ENCODE peak calls at places on chromosome 11, in seven cellular contexts. P is fibroblast of mammary gland, A is cardiac fibroblast, J is adipocyte, D is mammary epithelial cell, T is AG09309, L is fibroblast of lung. S is an unnamed sample.

GRCh38 chr11:45102810-45103621 is 43.4 kb upstream of the PRDM11 start:
- DNase-seq in L (peak), P (peak), T (peak), D (peak), J (peak), A (peak), S (peak)

GRCh38 chr11:119181677-119182412 is 3.4 kb upstream of the NHERF4 start:
- DNase-seq in T (no peak), A (no peak), D (no peak), J (no peak), P (no peak), L (no peak), S (no peak)

GRCh38 chr11:128469220-128469619 is 118.1 kb downstream of the ETS1 start:
- DNase-seq in L (no peak), A (no peak), D (no peak), J (no peak), P (no peak), T (no peak), S (peak)

GRCh38 chr11:69359735-69360470 is 65.9 kb downstream of the MYEOV start:
- DNase-seq in D (no peak), P (peak), A (peak), J (peak), L (peak), T (no peak), S (no peak)

GRCh38 chr11:15903246-15903645 is 453.1 kb downstream of the SOX6 start:
- DNase-seq in L (no peak), J (no peak), T (no peak), A (no peak), D (peak), P (no peak), S (no peak)

GRCh38 chr11:62922189-62922589 is 1.0 kb upstream of the CHRM1 start:
- DNase-seq in A (no peak), P (no peak), T (no peak), J (no peak), L (no peak), D (no peak), S (no peak)

GRCh38 chr11:12269104-12269441 is 108.3 kb upstream of the PARVA start:
- DNase-seq in J (peak), D (peak), T (no peak), P (no peak), L (no peak), A (peak), S (no peak)

GRCh38 chr11:31799794-31800397 is 11.2 kb downstream of the PAX6 start:
- DNase-seq in T (no peak), A (no peak), J (no peak), L (no peak), P (no peak), D (no peak), S (no peak)

GRCh38 chr11:78931891-78932290 is 357.2 kb upstream of the NARS2 start:
- DNase-seq in L (no peak), J (no peak), T (no peak), D (no peak), P (no peak), A (no peak), S (no peak)

GRCh38 chr11:9091044-9091936 is at the start of gene SCUBE2:
- DNase-seq in A (no peak), T (no peak), L (no peak), J (peak), P (no peak), D (no peak), S (peak)

GRCh38 chr11:50070389-50070788 is 37.7 kb downstream of the OR4C45 start:
- DNase-seq in T (no peak), A (no peak), J (no peak), D (no peak), P (no peak), L (no peak), S (no peak)

GRCh38 chr11:103525069-103525468 is 415.8 kb downstream of the DYNC2H1 start:
- DNase-seq in L (peak), P (peak), D (peak), A (peak), T (no peak), J (peak), S (no peak)

GRCh38 chr11:121892131-121892681 is 223.8 kb downstream of the BLID start:
- DNase-seq in J (peak), A (peak), T (peak), D (peak), L (peak), P (peak), S (no peak)

GRCh38 chr11:122655527-122656072 is at the start of gene UBASH3B:
- DNase-seq in A (peak), P (peak), L (peak), J (peak), T (peak), D (peak), S (peak)

GRCh38 chr11:130146797-130147196 is 12.8 kb upstream of the ST14 start:
- DNase-seq in J (no peak), T (no peak), D (no peak), P (no peak), A (no peak), L (peak), S (peak)

GRCh38 chr11:77375114-77375513 is 73.6 kb upstream of the GDPD4 start:
- DNase-seq in J (peak), T (no peak), D (no peak), P (peak), L (peak), A (peak), S (no peak)

GRCh38 chr11:75891947-75892739 is 77.1 kb downstream of the UVRAG start:
- DNase-seq in P (no peak), A (no peak), L (no peak), D (no peak), J (no peak), T (no peak), S (no peak)

GRCh38 chr11:70456921-70457532 is 58.7 kb downstream of the CTTN start:
- DNase-seq in T (no peak), J (peak), A (peak), D (no peak), L (peak), P (peak), S (no peak)

GRCh38 chr11:119066481-119066880 is 1.1 kb upstream of the VPS11 start:
- DNase-seq in J (peak), D (no peak), P (peak), L (no peak), T (no peak), A (no peak), S (no peak)

GRCh38 chr11:70603756-70604211 is 205.5 kb downstream of the CTTN start:
- DNase-seq in D (peak), J (no peak), A (no peak), T (no peak), L (no peak), P (no peak), S (no peak)

GRCh38 chr11:64006468-64006867 is 20.2 kb downstream of the OTUB1 start:
- DNase-seq in A (no peak), D (no peak), L (no peak), J (no peak), T (no peak), P (no peak), S (no peak)

GRCh38 chr11:34356918-34357645 is 728 bp downstream of the ABTB2 start:
- DNase-seq in D (peak), J (peak), A (peak), L (peak), T (no peak), P (peak), S (peak)

GRCh38 chr11:115645631-115646271 is 141.5 kb upstream of the CADM1 start:
- DNase-seq in D (no peak), P (no peak), J (no peak), A (no peak), L (no peak), T (no peak), S (no peak)

GRCh38 chr11:133945087-133945974 is 11.4 kb downstream of the IGSF9B start:
- DNase-seq in J (no peak), T (no peak), A (peak), L (no peak), P (peak), D (peak), S (no peak)

DNA sequence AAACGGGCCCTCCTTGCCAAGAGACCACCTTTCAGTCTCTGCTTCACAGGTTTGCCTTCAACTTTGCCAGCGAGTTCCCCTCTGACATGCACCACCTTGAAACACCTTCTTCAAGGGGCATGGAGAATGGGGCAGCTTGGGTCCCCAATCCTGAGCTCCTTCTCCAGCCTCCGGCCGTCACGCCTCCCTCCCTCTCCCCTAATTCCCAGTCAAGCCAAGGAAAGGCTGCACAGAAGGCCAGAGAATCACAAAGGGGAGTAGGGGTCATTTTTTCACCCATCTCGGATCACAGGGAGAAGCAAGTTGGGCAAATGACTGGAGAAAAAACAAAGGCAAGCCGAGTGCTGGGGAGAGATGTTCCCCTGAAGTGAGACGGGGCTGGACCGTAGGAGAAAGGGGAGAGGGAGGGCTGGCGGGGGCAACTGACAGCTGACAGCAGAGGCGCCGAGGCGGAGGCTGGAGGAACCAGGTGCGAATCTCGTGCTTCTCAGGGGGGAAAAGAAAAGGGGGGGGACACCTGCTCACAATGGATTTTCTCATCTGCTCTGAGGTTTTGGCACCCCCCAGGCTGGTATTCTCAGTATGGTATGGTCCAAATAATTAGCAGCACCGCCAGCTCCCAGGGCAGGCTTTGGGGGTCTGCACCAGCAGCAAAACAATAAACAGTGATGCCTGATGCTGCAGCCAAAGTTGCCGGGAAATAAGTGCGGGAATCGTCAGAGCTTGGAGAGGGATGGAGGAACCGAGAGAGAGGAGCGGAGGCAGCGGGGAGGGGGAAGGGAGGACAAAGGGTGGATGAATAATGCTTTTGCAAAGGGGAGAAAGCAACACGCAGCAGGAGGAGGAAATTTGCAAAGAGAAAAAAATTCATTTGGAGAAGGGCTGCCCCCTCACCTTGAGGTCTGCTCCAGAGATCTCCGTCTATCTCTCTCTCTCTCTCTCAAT is 649 bp downstream of the YPEL4 start:
- DNase-seq in D (no peak), T (no peak), L (no peak), J (peak), P (peak), A (peak), S (no peak)
- H3K4me3 ChIP-seq in D (peak), T (peak), L (peak), J (peak), P (peak), A (peak), S (peak)

GRCh38 chr11:67370351-67371076 is 2.9 kb downstream of the CLCF1 start:
- DNase-seq in D (no peak), T (no peak), A (peak), J (peak), L (peak), P (peak), S (no peak)
- H3K4me3 ChIP-seq in D (no peak), T (peak), A (no peak), J (peak), L (no peak), P (no peak), S (no peak)

DNA sequence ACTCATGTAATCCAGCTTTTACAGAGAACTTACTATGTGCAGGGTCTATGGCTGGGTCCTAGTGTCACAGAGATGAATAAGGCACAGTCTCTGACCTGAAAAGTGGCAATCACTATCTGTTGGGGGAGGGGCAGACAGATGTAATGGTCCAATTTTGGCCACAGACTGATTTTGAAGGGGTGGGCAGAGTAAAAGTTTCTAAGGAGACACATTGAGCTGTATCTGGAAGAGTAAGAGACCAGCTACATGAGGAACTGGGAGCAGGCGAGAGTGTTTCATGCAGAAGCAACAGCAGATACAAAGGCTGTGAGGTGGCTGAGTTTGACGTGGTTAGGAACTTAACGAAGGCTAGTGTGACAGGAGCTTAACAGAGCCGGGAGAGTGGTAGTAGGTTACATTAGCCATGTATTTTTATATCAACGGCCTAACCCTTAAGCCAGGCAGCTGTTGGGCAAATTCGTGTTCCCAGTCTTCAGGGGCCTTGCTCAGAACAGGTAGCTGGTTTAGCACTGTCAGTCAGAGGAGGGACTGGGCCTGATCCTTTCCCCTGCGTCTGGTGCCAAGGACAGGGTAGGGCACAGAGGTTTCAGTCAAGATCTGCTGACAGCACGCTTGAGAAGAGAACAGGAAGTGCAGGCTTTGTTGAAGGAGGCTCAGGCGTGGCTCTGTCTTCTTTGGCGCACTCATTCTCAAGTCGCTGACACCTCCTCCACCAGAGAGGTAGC is 1.4 kb upstream of the STIM1 start:
- DNase-seq in A (no peak), T (no peak), D (peak), P (no peak), L (no peak), J (no peak), S (peak)
- H3K4me3 ChIP-seq in A (no peak), T (no peak), D (no peak), P (no peak), L (no peak), J (peak), S (peak)

DNA sequence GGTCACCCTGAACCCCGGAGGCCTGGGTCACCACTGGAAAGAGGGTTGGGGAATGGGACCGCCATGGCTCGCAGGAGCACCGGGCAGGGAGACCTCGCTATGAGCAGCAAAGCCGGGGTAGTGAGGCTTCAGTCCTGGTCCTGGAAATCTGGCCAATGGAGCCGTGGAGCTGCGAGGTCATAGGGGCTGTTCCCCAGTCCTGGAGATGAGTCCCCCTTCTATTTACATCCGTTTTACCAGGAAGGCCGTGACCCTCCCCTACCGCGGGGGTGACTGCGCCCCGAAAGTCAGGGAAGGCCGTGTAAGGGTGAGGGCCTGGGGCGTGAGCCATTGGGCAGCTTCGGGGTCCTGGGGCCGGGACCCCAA is 449 bp downstream of the PIDD1 start:
- DNase-seq in L (no peak), T (no peak), A (no peak), D (no peak), J (no peak), P (no peak), S (no peak)
- H3K4me3 ChIP-seq in L (peak), T (peak), A (peak), D (peak), J (peak), P (peak), S (peak)

GRCh38 chr11:13278620-13279486 is 1.3 kb downstream of the BMAL1 start:
- DNase-seq in L (no peak), J (no peak), P (no peak), T (no peak), A (no peak), D (no peak), S (no peak)

GRCh38 chr11:13279487-13279834 is 1.9 kb downstream of the BMAL1 start:
- DNase-seq in P (no peak), D (no peak), J (no peak), L (no peak), T (no peak), A (no peak), S (no peak)

GRCh38 chr11:13277719-13278619 is at the start of gene BMAL1:
- DNase-seq in D (no peak), J (peak), P (no peak), T (no peak), A (peak), L (peak), S (peak)

GRCh38 chr11:13276454-13276851 is 1.1 kb upstream of the BMAL1 start:
- DNase-seq in P (no peak), D (no peak), J (no peak), T (no peak), L (no peak), A (no peak), S (no peak)

DNA sequence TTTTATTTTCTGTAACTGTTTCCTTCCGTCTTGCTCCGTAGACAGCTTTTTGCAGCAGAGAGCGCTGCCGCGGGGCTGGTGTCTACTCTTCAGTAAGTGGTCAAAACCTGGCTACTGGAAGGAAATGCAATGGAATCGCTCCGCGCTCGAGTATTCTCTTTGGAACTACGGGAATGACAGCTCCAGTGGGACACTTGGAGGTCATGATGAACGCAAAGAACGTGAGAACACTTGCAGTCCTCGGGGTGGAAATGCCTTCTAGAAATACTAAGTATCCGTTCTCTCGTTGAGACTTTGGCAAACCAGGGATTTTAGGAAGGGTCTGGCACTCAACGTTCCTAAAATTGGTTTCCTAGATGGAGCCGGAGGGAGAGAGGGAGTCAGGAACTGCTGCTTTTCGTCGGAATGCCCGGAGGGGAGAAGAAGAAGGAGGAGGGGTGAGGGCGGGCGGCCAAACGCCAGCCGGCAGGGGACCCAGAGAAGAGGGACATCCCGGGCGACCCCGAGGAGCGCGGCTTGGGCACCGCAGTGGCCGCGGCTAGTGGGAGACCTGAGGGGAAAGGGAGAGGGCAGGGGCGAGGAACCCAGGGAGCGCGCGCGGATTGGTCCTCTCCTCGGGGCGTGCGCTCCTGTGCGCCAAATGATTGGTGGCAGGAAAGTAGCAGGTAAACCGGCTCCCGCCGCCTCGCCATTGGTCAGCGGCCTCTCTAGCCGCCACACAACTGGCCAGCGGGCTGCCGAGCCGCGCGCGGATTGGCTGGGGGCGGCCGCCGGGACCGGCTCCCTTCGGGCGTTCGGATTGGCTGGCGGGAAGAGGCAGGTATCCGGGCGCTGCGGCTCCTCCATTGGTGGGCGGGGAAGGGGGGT is 505 bp upstream of the BMAL1 start:
- DNase-seq in L (peak), J (peak), P (peak), T (peak), D (peak), A (peak), S (peak)
- H3K4me3 ChIP-seq in L (peak), J (peak), P (peak), T (peak), D (peak), A (peak), S (peak)

GRCh38 chr11:47979378-47980092 is 824 bp upstream of the PTPRJ start:
- DNase-seq in L (no peak), P (no peak), T (no peak), A (no peak), J (no peak), D (no peak), S (no peak)
- H3K4me3 ChIP-seq in L (peak), P (peak), T (peak), A (peak), J (peak), D (no peak), S (peak)

S was measured in Peyer's patch.